ENCODE peak calls at places on chromosomes 3 and 15, in six cellular contexts. U, X, H, D, P and O are unnamed samples.

GRCh38 chr3:123302961-123303360 is 101.2 kb downstream of the SEC22A start:
- DNase-seq in U (no peak), H (no peak), X (no peak), D (no peak), P (no peak), O (no peak)

GRCh38 chr15:55993804-55994539 is 560 bp upstream of the NEDD4 start:
- DNase-seq in H (peak; percentile 36), X (no peak), D (peak; percentile 78), U (no peak), P (no peak), O (peak; percentile 81)

GRCh38 chr3:52979190-52979983 is 66.5 kb downstream of the SFMBT1 start:
- DNase-seq in P (no peak), H (no peak), D (no peak), X (no peak), U (no peak), O (no peak)

GRCh38 chr3:14231145-14231990 is 52.8 kb downstream of the LSM3 start:
- DNase-seq in H (no peak), P (no peak), X (no peak), D (no peak), U (no peak), O (no peak)

GRCh38 chr3:127675651-127676391 is 3.1 kb downstream of the ABTB1 start:
- DNase-seq in P (no peak), H (no peak), D (no peak), X (no peak), U (no peak), O (no peak)

GRCh38 chr3:142888099-142888483 is 792 bp downstream of the PCOLCE2 start:
- DNase-seq in P (peak; percentile 44), D (no peak), U (no peak), X (no peak), H (peak; percentile 20), O (no peak)

GRCh38 chr3:108578064-108578463 is 11.2 kb downstream of the CIP2A start:
- DNase-seq in X (no peak), P (no peak), D (no peak), H (no peak), U (no peak), O (no peak)

GRCh38 chr3:36514171-36514570 is 133.9 kb downstream of the STAC start:
- DNase-seq in D (no peak), X (no peak), U (no peak), P (no peak), H (no peak), O (no peak)

GRCh38 chr15:62935300-62936081 is 107.1 kb upstream of the TPM1 start:
- DNase-seq in P (no peak), U (no peak), H (no peak), X (no peak), D (no peak), O (no peak)

GRCh38 chr3:52084954-52085730 is 28.8 kb upstream of the DUSP7 start:
- DNase-seq in X (no peak), H (no peak), D (no peak), U (no peak), P (no peak), O (no peak)

GRCh38 chr3:190586631-190587000 is 72.7 kb downstream of the IL1RAP start:
- DNase-seq in U (peak; percentile 76), P (no peak), H (no peak), D (no peak), X (no peak), O (no peak)

GRCh38 chr3:45553469-45553974 is 41.0 kb upstream of the LIMD1 start:
- DNase-seq in X (no peak), H (peak; percentile 43), P (peak; percentile 71), D (no peak), U (no peak), O (no peak)

GRCh38 chr3:50221413-50222168 is 14.4 kb upstream of the GNAI2 start:
- DNase-seq in U (no peak), H (peak; percentile 27), X (no peak), D (peak; percentile 45), P (no peak), O (no peak)

GRCh38 chr3:14766428-14767244 is 52.1 kb upstream of the FGD5 start:
- DNase-seq in D (no peak), P (no peak), H (peak; percentile 4), X (no peak), U (no peak), O (no peak)

GRCh38 chr3:145767909-145768308 is 393.1 kb downstream of the PLOD2 start:
- DNase-seq in H (no peak), D (no peak), X (no peak), U (no peak), P (no peak), O (no peak)

GRCh38 chr3:34183581-34184313 is 385.3 kb downstream of the PDCD6IP start:
- DNase-seq in P (no peak), X (no peak), H (no peak), U (no peak), D (no peak), O (no peak)

GRCh38 chr3:46495901-46496456 is 1.8 kb upstream of the RTP3 start:
- DNase-seq in P (no peak), H (no peak), U (no peak), X (peak; percentile 73), D (no peak), O (no peak)

GRCh38 chr3:66489577-66489976 is 11.2 kb downstream of the LRIG1 start:
- DNase-seq in X (no peak), U (no peak), P (no peak), H (no peak), D (no peak), O (no peak)

GRCh38 chr15:77865701-77866100 is 211.8 kb downstream of the TBC1D2B start:
- DNase-seq in D (no peak), H (no peak), X (no peak), U (no peak), P (no peak), O (no peak)

GRCh38 chr3:85572426-85572825 is 613.6 kb downstream of the CADM2 start:
- DNase-seq in X (no peak), U (no peak), D (no peak), H (no peak), P (no peak), O (no peak)

GRCh38 chr15:88805031-88805780 is 2.0 kb downstream of the ACAN start:
- DNase-seq in P (no peak), H (no peak), X (no peak), U (no peak), D (no peak), O (no peak)

GRCh38 chr3:42157915-42158538 is 66.9 kb downstream of the TRAK1 start:
- DNase-seq in D (no peak), P (no peak), U (no peak), X (no peak), H (no peak), O (no peak)

GRCh38 chr3:50364573-50365079 is 5.3 kb upstream of the TMEM115 start:
- DNase-seq in P (no peak), D (no peak), U (no peak), H (no peak), X (no peak), O (no peak)

DNA sequence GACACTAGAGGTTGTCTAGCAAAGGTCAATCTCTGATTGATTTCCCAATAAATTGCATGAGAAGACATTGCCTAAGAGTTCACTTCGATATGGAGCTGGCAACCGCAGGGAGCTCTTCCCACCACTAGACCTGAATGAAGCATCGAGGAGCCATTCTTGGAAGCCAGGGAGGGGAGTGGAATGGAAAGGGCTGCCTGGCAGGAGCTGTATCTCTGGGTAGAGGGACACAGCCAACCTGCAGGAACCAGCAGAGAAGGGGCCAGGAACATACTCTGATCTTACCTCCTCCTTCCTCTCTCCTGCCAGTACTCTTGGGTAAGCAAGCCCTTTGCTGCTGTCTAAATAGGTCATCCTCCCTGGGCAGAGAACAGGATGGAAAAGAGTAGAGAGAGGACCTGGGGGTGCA is 156.9 kb upstream of the TSC22D2 start:
- DNase-seq in U (no peak), D (no peak), P (no peak), H (no peak), X (no peak), O (no peak)
- TF ChIP-seq CTCF in U (no peak), D (no peak), P (no peak), H (no peak), X (no peak), O (no peak)

DNA sequence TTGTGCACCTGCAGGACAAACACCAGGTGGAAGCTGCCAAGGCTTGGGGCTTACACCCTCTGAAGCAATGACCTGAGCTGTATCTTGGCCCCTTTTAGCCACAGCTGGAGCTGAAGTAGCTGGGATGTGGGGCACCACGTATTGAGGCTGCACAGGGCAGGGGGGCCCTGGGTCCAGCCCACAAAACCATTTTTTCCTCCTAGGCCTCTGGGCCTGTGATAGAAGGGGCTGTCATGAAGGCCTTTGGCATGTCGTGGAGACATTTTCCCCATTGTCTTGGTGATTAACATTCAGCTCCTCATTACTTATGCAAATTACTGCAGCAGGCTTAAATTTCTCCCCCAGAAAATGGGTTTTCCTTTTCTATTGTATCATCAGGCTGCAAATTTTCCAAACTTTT is 27.6 kb upstream of the MME start:
- DNase-seq in H (no peak), D (no peak), P (no peak), X (no peak), U (no peak), O (no peak)
- H3K4me3 ChIP-seq in H (no peak overlapping the region), D (no peak overlapping the region), P (no peak overlapping the region), X (no peak overlapping the region), U (no peak overlapping the region), O (no peak overlapping the region)

GRCh38 chr3:65411367-65411766 is 627.4 kb downstream of the MAGI1 start:
- DNase-seq in H (no peak), D (no peak), U (no peak), X (no peak), P (no peak), O (no peak)

GRCh38 chr3:65408531-65409181 is 630.1 kb downstream of the MAGI1 start:
- DNase-seq in P (no peak), D (no peak), U (no peak), X (no peak), H (no peak), O (no peak)

DNA sequence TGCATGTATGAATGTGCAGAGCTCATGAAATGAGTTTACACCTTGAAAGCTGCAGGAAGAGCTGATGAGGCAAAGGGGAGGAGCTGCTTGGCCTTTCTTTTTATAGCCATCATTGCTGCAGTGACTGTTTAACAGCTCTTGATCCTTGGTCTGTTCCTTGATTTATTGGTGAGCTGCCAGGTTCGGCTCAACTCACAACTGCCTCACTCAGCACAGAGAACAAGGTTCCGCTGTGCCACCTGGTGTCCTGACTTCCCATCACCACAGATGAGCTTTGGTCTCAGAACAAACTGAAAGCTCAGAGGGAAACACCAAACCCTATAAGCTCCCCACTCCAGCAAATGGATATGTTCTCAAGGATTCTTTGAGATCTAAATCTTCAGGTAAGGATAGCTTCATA is 626.1 kb downstream of the MAGI1 start:
- DNase-seq in X (no peak), U (no peak), H (no peak), D (peak; percentile 50), P (peak; percentile 87), O (no peak)
- TF ChIP-seq CTCF in X (no peak), U (no peak), H (no peak), D (peak; percentile 41), P (peak; percentile 42), O (peak; percentile 28)

GRCh38 chr15:70503798-70504304 is 259.5 kb downstream of the UACA start:
- DNase-seq in P (no peak), D (no peak), X (no peak), U (no peak), H (no peak), O (no peak)

GRCh38 chr15:70504305-70504951 is 258.9 kb downstream of the UACA start:
- DNase-seq in H (no peak), X (no peak), U (no peak), D (no peak), P (peak; percentile 70), O (no peak)

GRCh38 chr15:70505411-70505919 is 257.9 kb downstream of the UACA start:
- DNase-seq in D (no peak), H (no peak), X (no peak), P (no peak), U (peak; percentile 88), O (peak; percentile 97)

GRCh38 chr15:70505971-70506887 is 257.1 kb downstream of the UACA start:
- DNase-seq in P (no peak), D (no peak), U (no peak), X (no peak), H (no peak), O (no peak)

GRCh38 chr15:70504988-70505387 is 258.4 kb downstream of the UACA start:
- DNase-seq in U (no peak), X (no peak), H (no peak), D (no peak), P (no peak), O (no peak)
- H3K4me3 ChIP-seq in U (no peak overlapping the region), X (no peak overlapping the region), H (no peak overlapping the region), D (no peak overlapping the region), P (no peak overlapping the region), O (no peak overlapping the region)